ENCODE peak calls at places on chromosomes 12 and 14, in nine cellular contexts. P is nucleus accumbens; T is stimulated activated CD8-positive, alpha-beta memory T cell treated with anti-CD3 and anti-CD28 coated beads, Interleukin-12 subunit alpha, Interleukin-12 subunit beta, amount 100 ng/mL, for 1 hour; O is cardiac muscle cell; X is mesenchymal stem cell; V is endothelial cell; B is NCI-H2227 treated with DMSO at 0.1 percent for 48 hours; A is RWPE1; J is cardiac fibroblast. S is an unnamed sample.

GRCh38 chr12:27822076-27822712 is 42.2 kb upstream of the MANSC4 start:
- DNase-seq in X (peak; percentile 70), J (peak; percentile 97), T (peak; percentile 37), O (peak; percentile 56), P (no peak), B (no peak), V (no peak), A (peak; percentile 89), S (no peak)

GRCh38 chr12:50192908-50193307 is 25.7 kb upstream of the CERS5 start:
- DNase-seq in V (no peak), O (peak; percentile 38), X (no peak), B (no peak), T (no peak), A (no peak), P (no peak), J (peak; percentile 63), S (no peak)

GRCh38 chr14:44297437-44297836 is 209.6 kb downstream of the FSCB start:
- DNase-seq in T (no peak), X (peak; percentile 13), B (no peak), A (no peak), J (no peak), O (no peak), P (no peak), V (no peak), S (no peak)

GRCh38 chr12:18224745-18225144 is 36.6 kb upstream of the PIK3C2G start:
- DNase-seq in V (no peak), X (peak; percentile 45), P (no peak), J (peak; percentile 68), T (no peak), O (peak; percentile 68), B (peak; percentile 21), A (peak; percentile 12), S (peak; percentile 2)

GRCh38 chr14:96272777-96273471 is 16.9 kb downstream of the BDKRB1 start:
- DNase-seq in P (no peak), J (no peak), T (no peak), A (no peak), V (no peak), X (no peak), B (no peak), O (no peak), S (no peak)

GRCh38 chr14:51460051-51460450 is 191.7 kb upstream of the FRMD6 start:
- DNase-seq in A (no peak), T (no peak), B (no peak), P (no peak), J (no peak), V (no peak), X (no peak), O (no peak), S (no peak)

GRCh38 chr12:88931598-88931997 is 351.3 kb upstream of the KITLG start:
- DNase-seq in J (no peak), A (no peak), V (no peak), B (no peak), P (no peak), X (no peak), O (no peak), T (no peak), S (no peak)

GRCh38 chr14:103880334-103880985 is 33.1 kb upstream of the PPP1R13B start:
- DNase-seq in A (peak; percentile 34), X (no peak), B (no peak), P (no peak), V (no peak), O (peak; percentile 87), J (peak; percentile 61), T (peak; percentile 23), S (no peak)

GRCh38 chr12:110176745-110177144 is 52.6 kb downstream of the IFT81 start:
- DNase-seq in V (no peak), T (no peak), B (peak; percentile 48), P (no peak), O (peak; percentile 63), J (peak; percentile 54), A (no peak), X (no peak), S (peak; percentile 43)

GRCh38 chr12:38253778-38254177 is 62.8 kb upstream of the ALG10B start:
- DNase-seq in T (no peak), X (no peak), J (no peak), A (no peak), O (no peak), V (no peak), B (no peak), P (no peak), S (no peak)

GRCh38 chr14:59265808-59266207 is 77.3 kb downstream of the DAAM1 start:
- DNase-seq in X (no peak), A (peak; percentile 74), V (no peak), J (no peak), T (no peak), O (no peak), B (no peak), P (no peak), S (no peak)

GRCh38 chr14:60311417-60311816 is 62.4 kb downstream of the PPM1A start:
- DNase-seq in V (no peak), J (peak; percentile 32), X (peak; percentile 21), T (no peak), A (no peak), B (no peak), P (no peak), O (peak; percentile 66), S (no peak)

GRCh38 chr12:128970110-128970509 is 116.8 kb downstream of the GLT1D1 start:
- DNase-seq in A (no peak), B (no peak), O (no peak), X (no peak), T (no peak), V (no peak), P (no peak), J (no peak), S (no peak)

GRCh38 chr14:66514206-66514605 is 6.3 kb downstream of the GPHN start:
- DNase-seq in X (peak; percentile 25), T (no peak), O (peak; percentile 58), P (no peak), V (no peak), J (peak; percentile 79), B (no peak), A (peak; percentile 3), S (no peak)

GRCh38 chr14:49621114-49621881 is 699 bp downstream of the MGAT2 start:
- DNase-seq in P (peak; percentile 40), B (no peak), J (peak; percentile 73), O (peak; percentile 65), V (peak; percentile 70), T (no peak), X (no peak), A (no peak), S (no peak)

GRCh38 chr14:68215628-68216027 is 396.0 kb downstream of the RAD51B start:
- DNase-seq in O (no peak), P (no peak), V (no peak), J (no peak), A (no peak), B (no peak), T (no peak), X (no peak), S (no peak)

GRCh38 chr12:39723831-39724230 is 104.2 kb upstream of the ABCD2 start:
- DNase-seq in A (peak; percentile 57), O (peak; percentile 56), J (peak; percentile 72), B (no peak), P (no peak), V (no peak), X (peak; percentile 7), T (no peak), S (no peak)

GRCh38 chr14:29321646-29322045 is 555.1 kb downstream of the FOXG1 start:
- DNase-seq in V (no peak), J (peak; percentile 89), X (peak; percentile 19), A (no peak), T (no peak), O (peak; percentile 58), B (no peak), P (no peak), S (no peak)

GRCh38 chr14:101350710-101351109 is 210.6 kb upstream of the DIO3 start:
- DNase-seq in V (no peak), O (peak; percentile 1), J (no peak), B (no peak), X (no peak), T (no peak), P (no peak), A (no peak), S (no peak)